ENCODE peak calls at places on chromosome 3, in ten cellular contexts. One of them, this sample, is unnamed.

GRCh38 chr3:25493786-25494185 is 65.7 kb downstream of the RARB start:
- DNase-seq in nephron progenitor cell: no peak
- DNase-seq in sigmoid colon: no peak
- DNase-seq in fibroblast of mammary gland: peak
- DNase-seq in H1: no peak
- DNase-seq in HFFc6: peak
- DNase-seq in Calu3: peak
- DNase-seq in fibroblast of the aortic adventitia: peak
- DNase-seq in AG09319: no peak
- DNase-seq in choroid plexus epithelial cell: peak
- DNase-seq in this sample: peak

GRCh38 chr3:126102011-126102410 is 18.1 kb upstream of the SLC41A3 start:
- DNase-seq in nephron progenitor cell: no peak
- DNase-seq in sigmoid colon: peak
- DNase-seq in fibroblast of mammary gland: no peak
- DNase-seq in H1: no peak
- DNase-seq in HFFc6: no peak
- DNase-seq in Calu3: no peak
- DNase-seq in fibroblast of the aortic adventitia: no peak
- DNase-seq in AG09319: no peak
- DNase-seq in choroid plexus epithelial cell: no peak
- DNase-seq in this sample: no peak

GRCh38 chr3:106176734-106177133 is 307.9 kb upstream of the CBLB start:
- DNase-seq in nephron progenitor cell: no peak
- DNase-seq in sigmoid colon: no peak
- DNase-seq in fibroblast of mammary gland: peak
- DNase-seq in H1: no peak
- DNase-seq in HFFc6: no peak
- DNase-seq in Calu3: no peak
- DNase-seq in fibroblast of the aortic adventitia: peak
- DNase-seq in AG09319: no peak
- DNase-seq in choroid plexus epithelial cell: peak
- DNase-seq in this sample: no peak

GRCh38 chr3:12897537-12898289 is 56.3 kb upstream of the RPL32 start:
- DNase-seq in nephron progenitor cell: no peak
- DNase-seq in sigmoid colon: no peak
- DNase-seq in fibroblast of mammary gland: no peak
- DNase-seq in H1: no peak
- DNase-seq in HFFc6: no peak
- DNase-seq in Calu3: no peak
- DNase-seq in fibroblast of the aortic adventitia: no peak
- DNase-seq in AG09319: no peak
- DNase-seq in choroid plexus epithelial cell: peak
- DNase-seq in this sample: no peak

GRCh38 chr3:76509179-76509830 is 530.6 kb upstream of the ROBO2 start:
- DNase-seq in nephron progenitor cell: no peak
- DNase-seq in sigmoid colon: no peak
- DNase-seq in fibroblast of mammary gland: no peak
- DNase-seq in H1: no peak
- DNase-seq in HFFc6: no peak
- DNase-seq in Calu3: no peak
- DNase-seq in fibroblast of the aortic adventitia: no peak
- DNase-seq in AG09319: no peak
- DNase-seq in choroid plexus epithelial cell: no peak
- DNase-seq in this sample: no peak

GRCh38 chr3:158771982-158772381 is 29.9 kb upstream of the MFSD1 start:
- DNase-seq in nephron progenitor cell: no peak
- DNase-seq in sigmoid colon: no peak
- DNase-seq in fibroblast of mammary gland: no peak
- DNase-seq in H1: no peak
- DNase-seq in HFFc6: no peak
- DNase-seq in Calu3: peak
- DNase-seq in fibroblast of the aortic adventitia: no peak
- DNase-seq in AG09319: no peak
- DNase-seq in choroid plexus epithelial cell: no peak
- DNase-seq in this sample: no peak

GRCh38 chr3:126522363-126522788 is 1.6 kb upstream of the CHST13 start:
- DNase-seq in nephron progenitor cell: peak
- DNase-seq in sigmoid colon: peak
- DNase-seq in fibroblast of mammary gland: peak
- DNase-seq in H1: no peak
- DNase-seq in HFFc6: peak
- DNase-seq in Calu3: peak
- DNase-seq in fibroblast of the aortic adventitia: peak
- DNase-seq in AG09319: peak
- DNase-seq in choroid plexus epithelial cell: peak
- DNase-seq in this sample: peak

GRCh38 chr3:141828487-141829284 is 47.8 kb upstream of the ATP1B3 start:
- DNase-seq in nephron progenitor cell: peak
- DNase-seq in sigmoid colon: no peak
- DNase-seq in fibroblast of mammary gland: peak
- DNase-seq in H1: no peak
- DNase-seq in HFFc6: no peak
- DNase-seq in Calu3: peak
- DNase-seq in fibroblast of the aortic adventitia: peak
- DNase-seq in AG09319: no peak
- DNase-seq in choroid plexus epithelial cell: peak
- DNase-seq in this sample: no peak

GRCh38 chr3:59426851-59427565 is 377.2 kb upstream of the CFAP20DC start:
- DNase-seq in nephron progenitor cell: no peak
- DNase-seq in sigmoid colon: no peak
- DNase-seq in fibroblast of mammary gland: peak
- DNase-seq in H1: no peak
- DNase-seq in HFFc6: no peak
- DNase-seq in Calu3: no peak
- DNase-seq in fibroblast of the aortic adventitia: peak
- DNase-seq in AG09319: peak
- DNase-seq in choroid plexus epithelial cell: peak
- DNase-seq in this sample: peak

GRCh38 chr3:193868590-193868989 is 267.4 kb upstream of the HES1 start:
- DNase-seq in nephron progenitor cell: no peak
- DNase-seq in sigmoid colon: no peak
- DNase-seq in fibroblast of mammary gland: no peak
- DNase-seq in H1: no peak
- DNase-seq in HFFc6: no peak
- DNase-seq in Calu3: no peak
- DNase-seq in fibroblast of the aortic adventitia: no peak
- DNase-seq in AG09319: no peak
- DNase-seq in choroid plexus epithelial cell: no peak
- DNase-seq in this sample: no peak

GRCh38 chr3:169390310-169390731 is 273.2 kb downstream of the MECOM start:
- DNase-seq in nephron progenitor cell: no peak
- DNase-seq in sigmoid colon: no peak
- DNase-seq in fibroblast of mammary gland: no peak
- DNase-seq in H1: no peak
- DNase-seq in HFFc6: no peak
- DNase-seq in Calu3: peak
- DNase-seq in fibroblast of the aortic adventitia: peak
- DNase-seq in AG09319: no peak
- DNase-seq in choroid plexus epithelial cell: peak
- DNase-seq in this sample: no peak

GRCh38 chr3:134312873-134313838 is 61.1 kb downstream of the AMOTL2 start:
- DNase-seq in nephron progenitor cell: peak
- DNase-seq in sigmoid colon: peak
- DNase-seq in fibroblast of mammary gland: peak
- DNase-seq in H1: no peak
- DNase-seq in HFFc6: peak
- DNase-seq in Calu3: peak
- DNase-seq in fibroblast of the aortic adventitia: peak
- DNase-seq in AG09319: no peak
- DNase-seq in choroid plexus epithelial cell: peak
- DNase-seq in this sample: no peak

GRCh38 chr3:43786102-43786952 is 95.6 kb downstream of the ABHD5 start:
- DNase-seq in nephron progenitor cell: no peak
- DNase-seq in sigmoid colon: no peak
- DNase-seq in fibroblast of mammary gland: no peak
- DNase-seq in H1: no peak
- DNase-seq in HFFc6: no peak
- DNase-seq in Calu3: no peak
- DNase-seq in fibroblast of the aortic adventitia: no peak
- DNase-seq in AG09319: no peak
- DNase-seq in choroid plexus epithelial cell: no peak
- DNase-seq in this sample: no peak

DNA sequence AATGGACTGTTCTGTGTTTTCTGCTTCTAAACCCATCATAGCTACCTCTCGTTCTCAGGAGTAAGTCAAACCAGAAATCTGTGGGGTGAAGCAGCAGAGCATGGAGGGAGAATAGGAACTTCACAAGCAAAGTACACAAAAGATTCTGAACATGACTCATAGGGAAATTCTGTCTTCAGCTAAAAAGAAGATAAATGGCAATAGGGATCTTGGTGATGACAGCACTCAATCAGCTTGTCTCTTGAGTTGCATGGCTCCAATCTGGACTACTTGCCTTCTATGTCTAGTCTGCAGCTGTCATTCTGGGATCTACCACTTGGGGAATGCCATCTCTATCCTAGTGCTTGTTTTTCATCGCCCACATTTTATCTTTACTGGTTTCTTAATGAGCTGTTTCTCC is 13.5 kb upstream of the GRAMD1C start:
- DNase-seq in nephron progenitor cell: no peak
- DNase-seq in sigmoid colon: no peak
- DNase-seq in fibroblast of mammary gland: peak
- DNase-seq in H1: no peak
- DNase-seq in HFFc6: no peak
- DNase-seq in Calu3: no peak
- DNase-seq in fibroblast of the aortic adventitia: no peak
- DNase-seq in AG09319: no peak
- DNase-seq in choroid plexus epithelial cell: peak
- DNase-seq in this sample: no peak
- TF ChIP-seq CTCF in nephron progenitor cell: no peak
- TF ChIP-seq CTCF in sigmoid colon: no peak
- TF ChIP-seq CTCF in fibroblast of mammary gland: peak
- TF ChIP-seq CTCF in H1: peak
- TF ChIP-seq CTCF in HFFc6: peak
- TF ChIP-seq CTCF in Calu3: no peak
- TF ChIP-seq CTCF in fibroblast of the aortic adventitia: peak
- TF ChIP-seq CTCF in AG09319: no peak
- TF ChIP-seq CTCF in choroid plexus epithelial cell: peak
- TF ChIP-seq CTCF in this sample: peak

GRCh38 chr3:47244531-47245100 is 38.0 kb downstream of the KIF9 start:
- DNase-seq in nephron progenitor cell: no peak
- DNase-seq in sigmoid colon: no peak
- DNase-seq in fibroblast of mammary gland: no peak
- DNase-seq in H1: no peak
- DNase-seq in HFFc6: no peak
- DNase-seq in Calu3: no peak
- DNase-seq in fibroblast of the aortic adventitia: no peak
- DNase-seq in AG09319: no peak
- DNase-seq in choroid plexus epithelial cell: no peak
- DNase-seq in this sample: no peak

GRCh38 chr3:47247131-47248064 is 35.2 kb downstream of the KIF9 start:
- DNase-seq in nephron progenitor cell: no peak
- DNase-seq in sigmoid colon: no peak
- DNase-seq in fibroblast of mammary gland: no peak
- DNase-seq in H1: no peak
- DNase-seq in HFFc6: no peak
- DNase-seq in Calu3: no peak
- DNase-seq in fibroblast of the aortic adventitia: no peak
- DNase-seq in AG09319: no peak
- DNase-seq in choroid plexus epithelial cell: no peak
- DNase-seq in this sample: no peak

GRCh38 chr3:47245271-47245670 is 37.3 kb downstream of the KIF9 start:
- DNase-seq in nephron progenitor cell: no peak
- DNase-seq in sigmoid colon: no peak
- DNase-seq in fibroblast of mammary gland: no peak
- DNase-seq in H1: no peak
- DNase-seq in HFFc6: no peak
- DNase-seq in Calu3: no peak
- DNase-seq in fibroblast of the aortic adventitia: no peak
- DNase-seq in AG09319: no peak
- DNase-seq in choroid plexus epithelial cell: no peak
- DNase-seq in this sample: no peak

GRCh38 chr3:47239929-47240328 is 42.7 kb downstream of the KIF9 start:
- DNase-seq in nephron progenitor cell: no peak
- DNase-seq in sigmoid colon: no peak
- DNase-seq in fibroblast of mammary gland: no peak
- DNase-seq in H1: no peak
- DNase-seq in HFFc6: no peak
- DNase-seq in Calu3: no peak
- DNase-seq in fibroblast of the aortic adventitia: no peak
- DNase-seq in AG09319: no peak
- DNase-seq in choroid plexus epithelial cell: no peak
- DNase-seq in this sample: no peak

GRCh38 chr3:47243748-47244147 is 38.9 kb downstream of the KIF9 start:
- DNase-seq in nephron progenitor cell: no peak
- DNase-seq in sigmoid colon: no peak
- DNase-seq in fibroblast of mammary gland: no peak
- DNase-seq in H1: no peak
- DNase-seq in HFFc6: no peak
- DNase-seq in Calu3: no peak
- DNase-seq in fibroblast of the aortic adventitia: no peak
- DNase-seq in AG09319: no peak
- DNase-seq in choroid plexus epithelial cell: no peak
- DNase-seq in this sample: no peak
- TF ChIP-seq CTCF in nephron progenitor cell: no peak
- TF ChIP-seq CTCF in sigmoid colon: no peak
- TF ChIP-seq CTCF in fibroblast of mammary gland: no peak
- TF ChIP-seq CTCF in H1: no peak
- TF ChIP-seq CTCF in HFFc6: no peak
- TF ChIP-seq CTCF in Calu3: no peak
- TF ChIP-seq CTCF in fibroblast of the aortic adventitia: no peak
- TF ChIP-seq CTCF in AG09319: no peak
- TF ChIP-seq CTCF in choroid plexus epithelial cell: no peak
- TF ChIP-seq CTCF in this sample: no peak

GRCh38 chr3:119883461-119884160 is 101.7 kb downstream of the NR1I2 start:
- DNase-seq in nephron progenitor cell: no peak
- DNase-seq in sigmoid colon: no peak
- DNase-seq in fibroblast of mammary gland: no peak
- DNase-seq in H1: no peak
- DNase-seq in HFFc6: no peak
- DNase-seq in Calu3: no peak
- DNase-seq in fibroblast of the aortic adventitia: no peak
- DNase-seq in AG09319: no peak
- DNase-seq in choroid plexus epithelial cell: peak
- DNase-seq in this sample: no peak
- TF ChIP-seq CTCF in nephron progenitor cell: no peak
- TF ChIP-seq CTCF in sigmoid colon: no peak
- TF ChIP-seq CTCF in fibroblast of mammary gland: no peak
- TF ChIP-seq CTCF in H1: no peak
- TF ChIP-seq CTCF in HFFc6: peak
- TF ChIP-seq CTCF in Calu3: no peak
- TF ChIP-seq CTCF in fibroblast of the aortic adventitia: no peak
- TF ChIP-seq CTCF in AG09319: no peak
- TF ChIP-seq CTCF in choroid plexus epithelial cell: peak
- TF ChIP-seq CTCF in this sample: no peak

DNA sequence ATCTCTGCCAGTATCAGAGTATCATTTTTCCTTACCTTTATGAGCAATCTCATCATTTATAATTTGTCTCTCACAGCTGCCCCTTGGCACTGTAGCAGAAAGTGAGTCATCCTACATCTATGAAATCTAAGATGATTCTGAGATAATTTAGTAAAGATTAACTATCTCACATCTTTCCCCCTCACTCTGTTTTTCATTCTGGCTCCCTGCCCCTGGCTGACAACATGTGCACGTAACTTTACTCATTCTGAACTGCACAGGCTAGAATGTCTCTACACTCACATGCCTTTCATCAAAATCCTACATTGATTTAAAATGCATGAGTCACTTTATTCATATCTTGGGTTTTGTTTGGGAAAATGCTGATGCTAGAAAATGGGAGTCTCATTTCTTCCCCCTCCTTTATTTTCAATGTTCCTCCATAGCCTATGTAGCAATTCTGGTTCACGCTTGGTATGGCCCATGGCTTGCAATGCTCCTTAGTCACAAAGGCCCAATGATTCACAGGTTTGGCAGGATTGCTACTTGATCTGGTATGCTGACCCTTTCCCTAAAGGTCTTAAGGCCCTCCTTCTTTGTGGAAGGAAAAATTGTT is 838.5 kb downstream of the TUSC7 start:
- DNase-seq in nephron progenitor cell: no peak
- DNase-seq in sigmoid colon: no peak
- DNase-seq in fibroblast of mammary gland: peak
- DNase-seq in H1: no peak
- DNase-seq in HFFc6: peak
- DNase-seq in Calu3: peak
- DNase-seq in fibroblast of the aortic adventitia: peak
- DNase-seq in AG09319: peak
- DNase-seq in choroid plexus epithelial cell: peak
- DNase-seq in this sample: peak
- TF ChIP-seq CTCF in nephron progenitor cell: no peak
- TF ChIP-seq CTCF in sigmoid colon: no peak
- TF ChIP-seq CTCF in fibroblast of mammary gland: no peak
- TF ChIP-seq CTCF in H1: no peak
- TF ChIP-seq CTCF in HFFc6: no peak
- TF ChIP-seq CTCF in Calu3: no peak
- TF ChIP-seq CTCF in fibroblast of the aortic adventitia: no peak
- TF ChIP-seq CTCF in AG09319: no peak
- TF ChIP-seq CTCF in choroid plexus epithelial cell: no peak
- TF ChIP-seq CTCF in this sample: no peak

This sample was measured in astrocyte of the cerebellum.